ENCODE peak calls at places on chromosomes 16 and 17, in seven cellular contexts. A, B, D, F, U, L and I are unnamed samples.

GRCh38 chr16:70659546-70659945 is 13.2 kb downstream of the IL34 start:
- DNase-seq in A (no peak), B (no peak), D (no peak), F (no peak), U (no peak), L (peak), I (no peak)

GRCh38 chr17:71830916-71831315 is 289.9 kb upstream of the SOX9 start:
- DNase-seq in A (no peak), B (no peak), D (no peak), F (no peak), U (no peak), L (peak), I (no peak)

GRCh38 chr16:13436641-13437423 is 483.1 kb upstream of the ERCC4 start:
- DNase-seq in A (no peak), B (no peak), D (no peak), F (peak), U (no peak), L (no peak), I (peak)

GRCh38 chr16:46908540-46909372 is 24.6 kb downstream of the GPT2 start:
- DNase-seq in A (no peak), B (peak), D (peak), F (peak), U (peak), L (peak), I (no peak)

GRCh38 chr16:62225675-62226074 is 189.4 kb upstream of the CDH8 start:
- DNase-seq in A (peak), B (peak), D (peak), F (peak), U (peak), L (peak), I (no peak)

GRCh38 chr17:15392326-15392739 is 50.9 kb upstream of the TEKT3 start:
- DNase-seq in A (no peak), B (no peak), D (peak), F (peak), U (no peak), L (no peak), I (no peak)

GRCh38 chr16:75486666-75487313 is 8.5 kb downstream of the CHST6 start:
- DNase-seq in A (no peak), B (no peak), D (no peak), F (no peak), U (no peak), L (no peak), I (no peak)

GRCh38 chr16:27365142-27366089 is 36.6 kb upstream of the IL21R start:
- DNase-seq in A (no peak), B (no peak), D (no peak), F (peak), U (no peak), L (no peak), I (no peak)

GRCh38 chr17:45143767-45144198 is 4.5 kb upstream of the HEXIM1 start:
- DNase-seq in A (peak), B (no peak), D (no peak), F (peak), U (peak), L (peak), I (no peak)

GRCh38 chr16:68921654-68922053 is 78.3 kb downstream of the TANGO6 start:
- DNase-seq in A (no peak), B (no peak), D (no peak), F (peak), U (no peak), L (no peak), I (no peak)

GRCh38 chr17:65371702-65372101 is 189.7 kb downstream of the AXIN2 start:
- DNase-seq in A (no peak), B (no peak), D (no peak), F (no peak), U (no peak), L (peak), I (no peak)

GRCh38 chr16:55822280-55822810 is 10.6 kb downstream of the CES1 start:
- DNase-seq in A (no peak), B (no peak), D (no peak), F (no peak), U (no peak), L (peak), I (no peak)

GRCh38 chr17:46977750-46978488 is 1.1 kb downstream of the RPRML start:
- DNase-seq in A (no peak), B (no peak), D (no peak), F (no peak), U (no peak), L (peak), I (no peak)

GRCh38 chr17:51876986-51877385 is 281.5 kb downstream of the CA10 start:
- DNase-seq in A (no peak), B (no peak), D (no peak), F (no peak), U (no peak), L (no peak), I (no peak)

GRCh38 chr16:3311496-3311895 is 6.2 kb downstream of the ZNF75A start:
- DNase-seq in A (no peak), B (no peak), D (no peak), F (no peak), U (no peak), L (no peak), I (no peak)

GRCh38 chr16:28534542-28535373 is 4.0 kb downstream of the NUPR1 start:
- DNase-seq in A (peak), B (no peak), D (peak), F (peak), U (peak), L (no peak), I (no peak)

GRCh38 chr16:30179931-30180330 is 3.5 kb upstream of the CORO1A start:
- DNase-seq in A (no peak), B (no peak), D (no peak), F (no peak), U (no peak), L (no peak), I (no peak)

GRCh38 chr17:65557349-65558310 is 3.8 kb downstream of the AXIN2 start:
- DNase-seq in A (no peak), B (no peak), D (peak), F (peak), U (peak), L (no peak), I (no peak)

GRCh38 chr16:13811834-13812233 is 108.1 kb upstream of the ERCC4 start:
- DNase-seq in A (no peak), B (no peak), D (no peak), F (no peak), U (no peak), L (no peak), I (no peak)

GRCh38 chr16:3570420-3571062 is 6.7 kb downstream of the NLRC3 start:
- DNase-seq in A (no peak), B (no peak), D (no peak), F (no peak), U (no peak), L (peak), I (no peak)

GRCh38 chr17:45060824-45061605 is at the start of gene NMT1:
- DNase-seq in A (peak), B (peak), D (peak), F (peak), U (peak), L (peak), I (peak)

GRCh38 chr16:24991349-24991748 is 23.8 kb downstream of the ARHGAP17 start:
- DNase-seq in A (no peak), B (no peak), D (no peak), F (no peak), U (no peak), L (no peak), I (no peak)

GRCh38 chr17:57480438-57481196 is 224.3 kb downstream of the MSI2 start:
- DNase-seq in A (no peak), B (peak), D (no peak), F (peak), U (peak), L (no peak), I (no peak)

GRCh38 chr17:31433091-31433790 is 41.8 kb downstream of the RAB11FIP4 start:
- DNase-seq in A (no peak), B (peak), D (no peak), F (no peak), U (no peak), L (no peak), I (no peak)

GRCh38 chr17:67324330-67324729 is 42.0 kb downstream of the PSMD12 start:
- DNase-seq in A (no peak), B (peak), D (no peak), F (no peak), U (no peak), L (peak), I (no peak)

GRCh38 chr16:31008154-31008950 is 2.1 kb downstream of the STX1B start:
- DNase-seq in A (no peak), B (no peak), D (no peak), F (peak), U (no peak), L (no peak), I (no peak)

GRCh38 chr17:75836605-75837004 is 7.6 kb downstream of the UNC13D start:
- DNase-seq in A (no peak), B (no peak), D (no peak), F (no peak), U (no peak), L (no peak), I (no peak)

GRCh38 chr16:86229866-86230656 is 280.3 kb upstream of the FOXF1 start:
- DNase-seq in A (no peak), B (no peak), D (no peak), F (no peak), U (no peak), L (no peak), I (no peak)

GRCh38 chr17:64345691-64346376 is 44.8 kb downstream of the PECAM1 start:
- DNase-seq in A (no peak), B (no peak), D (no peak), F (no peak), U (no peak), L (no peak), I (no peak)

GRCh38 chr17:19743101-19744100 is 4.7 kb downstream of the ALDH3A1 start:
- DNase-seq in A (no peak), B (no peak), D (no peak), F (no peak), U (no peak), L (no peak), I (no peak)

GRCh38 chr17:19747159-19747719 is 859 bp downstream of the ALDH3A1 start:
- DNase-seq in A (no peak), B (no peak), D (no peak), F (no peak), U (no peak), L (no peak), I (no peak)

GRCh38 chr17:19744492-19744891 is 3.6 kb downstream of the ALDH3A1 start:
- DNase-seq in A (peak), B (no peak), D (no peak), F (no peak), U (no peak), L (no peak), I (no peak)

GRCh38 chr17:19746517-19746916 is 1.6 kb downstream of the ALDH3A1 start:
- DNase-seq in A (no peak), B (no peak), D (no peak), F (no peak), U (no peak), L (no peak), I (no peak)

DNA sequence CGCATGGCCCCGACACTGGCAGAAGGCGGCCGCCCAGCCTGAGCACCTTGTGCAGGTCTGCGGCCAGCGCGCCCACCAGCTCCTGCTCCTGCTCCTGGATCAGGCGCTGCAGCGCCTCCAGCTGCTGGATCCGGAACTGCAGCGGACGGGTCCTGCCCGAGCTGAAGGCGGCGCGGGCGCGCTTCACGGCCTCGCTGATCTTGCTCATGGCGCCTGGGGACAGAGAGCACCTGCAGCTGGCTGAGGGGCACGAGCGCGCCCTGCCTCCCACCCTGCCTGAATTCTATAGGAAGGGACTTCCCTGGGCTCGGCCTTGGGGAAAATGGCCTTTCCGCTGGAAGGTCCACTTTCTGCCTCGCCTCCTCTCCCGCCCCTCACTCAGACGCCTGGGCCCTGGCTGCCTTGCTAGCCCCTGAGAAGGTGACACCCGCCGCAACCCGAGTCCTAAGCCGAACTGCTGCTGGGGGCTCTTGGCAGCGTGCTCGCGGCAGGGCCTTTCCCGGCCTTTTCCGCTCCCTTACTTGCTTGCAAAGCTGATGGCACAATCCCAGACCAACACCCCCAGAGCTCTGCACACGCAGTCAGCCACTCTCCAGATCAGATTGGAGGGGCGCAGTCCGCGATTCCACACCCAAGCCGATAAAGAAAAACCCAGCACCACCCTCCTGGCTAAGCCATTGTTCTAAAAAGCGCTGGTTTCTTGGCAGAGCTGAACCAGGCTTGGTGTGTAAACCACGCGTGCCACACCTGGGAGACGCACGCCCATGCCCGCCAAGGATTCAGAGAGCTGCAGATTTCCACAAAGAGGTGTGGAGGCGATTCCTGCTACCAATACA is 3.0 kb downstream of the ALDH3A1 start:
- DNase-seq in A (peak), B (peak), D (no peak), F (peak), U (peak), L (peak), I (no peak)
- TF ChIP-seq CTCF in A (peak), B (peak), D (peak), F (peak), U (peak), L (peak), I (peak)

GRCh38 chr16:78102122-78102660 is 2.7 kb downstream of the WWOX start:
- DNase-seq in A (no peak), B (no peak), D (no peak), F (no peak), U (no peak), L (no peak), I (no peak)
- H3K4me3 ChIP-seq in A (no peak), B (no peak), D (no peak), F (no peak), U (no peak), L (no peak), I (no peak)

GRCh38 chr17:80474231-80474932 is 2.0 kb downstream of the NPTX1 start:
- DNase-seq in A (no peak), B (no peak), D (peak), F (peak), U (peak), L (peak), I (no peak)
- TF ChIP-seq CTCF in A (no peak), B (no peak), D (peak), F (no peak), U (no peak), L (no peak), I (no peak)

DNA sequence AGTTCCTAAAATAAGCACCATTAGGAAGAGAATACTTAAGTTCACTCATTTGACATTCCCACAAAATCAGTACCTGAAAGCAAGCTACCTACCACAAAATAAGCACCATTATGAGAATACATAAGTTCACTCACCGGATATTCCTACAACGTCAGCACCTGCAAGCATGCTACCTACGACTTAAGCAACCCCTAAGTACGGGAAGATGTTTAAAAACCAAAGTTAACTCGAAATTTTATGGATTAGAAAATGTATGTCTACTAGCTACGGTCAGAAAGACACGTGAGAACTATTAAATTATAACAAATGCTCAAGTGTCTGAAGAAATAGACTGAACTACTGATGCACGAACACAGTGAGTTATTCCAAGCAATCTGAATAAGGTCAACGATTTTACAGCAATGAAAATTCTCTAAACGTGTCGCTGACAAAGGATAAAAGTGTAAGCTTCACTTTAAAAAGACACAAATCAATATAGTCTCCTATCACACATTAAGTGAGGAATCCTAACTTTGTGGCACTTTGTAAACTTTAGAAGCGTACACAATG is 1.5 kb downstream of the GSPT1 start:
- DNase-seq in A (no peak), B (peak), D (no peak), F (no peak), U (no peak), L (no peak), I (no peak)
- H3K4me3 ChIP-seq in A (peak), B (peak), D (peak), F (peak), U (peak), L (peak), I (peak)

DNA sequence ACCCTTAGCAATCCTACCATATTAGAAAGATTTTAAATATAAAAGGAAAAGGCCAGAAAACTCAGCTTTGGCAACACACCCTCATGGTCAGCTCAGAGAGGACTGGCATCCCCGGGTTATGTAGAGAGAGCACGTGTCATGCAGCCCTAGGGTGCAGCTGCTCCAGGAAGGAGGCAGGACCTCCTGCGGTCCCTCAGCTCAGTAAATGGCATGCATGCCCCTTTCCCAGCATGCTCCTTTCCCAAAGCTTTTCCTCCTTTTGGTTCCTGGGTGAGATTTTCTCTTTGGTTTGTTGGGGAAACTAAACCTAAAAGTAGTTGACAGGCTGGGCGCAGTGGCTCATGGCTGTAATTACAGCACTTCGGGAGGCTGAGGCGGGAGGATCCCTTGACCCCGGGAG is 3.9 kb downstream of the GAN start:
- DNase-seq in A (no peak), B (no peak), D (no peak), F (no peak), U (no peak), L (peak), I (no peak)
- TF ChIP-seq CTCF in A (no peak), B (no peak), D (no peak), F (no peak), U (no peak), L (peak), I (no peak)

DNA sequence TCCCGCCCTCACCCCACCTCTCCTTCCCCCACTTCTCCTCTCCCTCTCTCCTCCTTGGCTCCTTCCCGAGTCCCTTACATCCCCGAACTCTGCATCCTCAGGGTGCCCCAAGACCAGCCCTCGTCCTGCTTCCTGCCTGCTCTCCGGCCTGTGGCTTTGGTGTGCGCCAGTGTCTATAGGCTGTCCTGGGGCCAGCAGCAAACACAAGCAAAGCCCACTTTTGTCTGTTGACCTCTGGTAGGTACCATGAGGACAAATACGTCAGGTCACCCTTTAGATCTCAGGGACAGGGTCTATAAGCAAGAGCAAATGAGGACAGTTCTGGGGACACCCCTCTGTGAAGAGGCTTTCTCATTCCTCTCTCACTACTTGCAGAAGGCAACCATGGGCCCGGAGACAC is 327 bp upstream of the COPZ2 start:
- DNase-seq in A (no peak), B (no peak), D (no peak), F (no peak), U (no peak), L (peak), I (no peak)
- H3K4me3 ChIP-seq in A (peak), B (peak), D (peak), F (peak), U (no peak), L (no peak), I (no peak)

DNA sequence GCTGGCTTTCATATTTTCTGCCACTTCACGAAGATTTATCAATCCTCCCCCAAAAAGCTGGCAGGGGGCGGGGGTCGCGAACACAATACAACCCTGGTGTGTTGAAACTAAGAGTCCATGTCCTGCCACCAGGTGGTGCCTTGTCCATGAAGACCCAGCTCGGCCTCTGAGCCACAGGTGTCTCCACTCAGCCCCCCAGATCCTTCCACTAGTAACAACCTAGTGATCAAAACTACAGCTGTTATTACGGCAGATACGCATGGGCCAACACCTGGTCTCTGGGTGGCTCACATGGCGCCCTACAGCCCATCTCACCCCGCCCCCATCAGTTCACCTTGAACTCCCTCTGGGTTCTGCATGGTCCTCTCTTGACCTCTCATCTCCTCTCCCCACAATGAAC is 27.7 kb downstream of the USP7 start:
- DNase-seq in A (no peak), B (no peak), D (no peak), F (no peak), U (no peak), L (peak), I (no peak)
- TF ChIP-seq CTCF in A (peak), B (no peak), D (no peak), F (peak), U (no peak), L (peak), I (peak)

DNA sequence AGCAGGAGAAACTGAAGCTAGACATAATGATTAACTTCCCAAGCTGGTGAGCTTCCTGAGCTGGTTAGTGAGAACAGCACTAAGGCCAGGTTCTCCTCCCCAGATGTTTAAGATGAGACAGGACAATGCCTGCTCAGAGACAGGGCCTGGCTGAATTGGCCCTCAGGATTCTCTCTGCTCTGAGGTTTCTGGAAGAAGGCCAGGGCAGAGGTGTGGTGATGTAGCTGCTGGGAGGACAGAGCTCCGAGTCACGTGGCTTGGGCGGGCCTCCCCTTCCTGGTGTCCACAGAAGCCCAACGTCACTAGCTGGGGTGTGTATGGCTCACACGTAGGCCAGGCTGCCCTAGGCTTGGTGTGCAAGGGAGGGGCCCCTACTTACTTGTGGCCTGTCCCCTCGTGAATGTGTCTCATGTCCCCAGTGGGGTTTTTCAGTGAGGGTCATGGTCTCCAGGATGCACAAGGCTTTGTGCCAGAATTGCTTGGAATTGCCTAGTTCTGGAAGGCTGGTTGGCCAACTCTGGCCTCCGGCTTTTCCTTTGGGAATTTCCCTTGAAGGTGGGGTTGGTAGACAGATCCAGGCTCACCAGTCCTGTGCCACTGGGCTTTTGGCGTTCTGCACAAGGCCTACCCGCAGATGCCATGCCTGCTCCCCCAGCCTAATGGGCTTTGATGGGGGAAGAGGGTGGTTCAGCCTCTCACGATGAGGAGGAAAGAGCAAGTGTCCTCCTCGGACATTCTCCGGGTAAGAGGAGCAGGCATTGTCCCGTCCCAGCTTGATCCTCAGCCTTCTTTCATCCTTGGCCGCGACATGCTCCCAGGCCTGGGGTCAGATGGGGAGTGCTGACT is 3.4 kb downstream of the NOD2 start:
- DNase-seq in A (peak), B (peak), D (peak), F (peak), U (peak), L (peak), I (peak)
- H3K4me3 ChIP-seq in A (no peak), B (no peak), D (no peak), F (no peak), U (no peak), L (no peak), I (no peak)

GRCh38 chr16:58515125-58515870 is at the start of gene SETD6:
- DNase-seq in A (peak), B (peak), D (peak), F (peak), U (peak), L (peak), I (peak)
- TF ChIP-seq CTCF in A (peak), B (peak), D (no peak), F (no peak), U (peak), L (peak), I (no peak)